ENCODE peak calls at places on chromosomes 11 and 22, in four cellular contexts. X, Q, M and J are unnamed samples.

GRCh38 chr11:112795142-112795815 is 165.9 kb upstream of the NCAM1 start:
- DNase-seq in M (no peak), X (no peak), Q (peak), J (peak)

GRCh38 chr22:32904044-32904443 is 102.5 kb downstream of the TIMP3 start:
- DNase-seq in M (no peak), X (no peak), Q (no peak), J (peak)

GRCh38 chr11:10459029-10459970 is 4.2 kb downstream of the AMPD3 start:
- DNase-seq in X (no peak), Q (no peak), M (no peak), J (no peak)

GRCh38 chr11:21897203-21897602 is 295.7 kb upstream of the ANO5 start:
- DNase-seq in X (no peak), M (no peak), Q (no peak), J (no peak)

GRCh38 chr11:35275808-35276170 is 136.8 kb downstream of the CD44 start:
- DNase-seq in Q (no peak), M (no peak), X (no peak), J (no peak)

GRCh38 chr11:116404143-116404800 is 368.5 kb downstream of the BUD13 start:
- DNase-seq in X (no peak), M (no peak), Q (no peak), J (no peak)

GRCh38 chr11:92758216-92758615 is 211.2 kb upstream of the MTNR1B start:
- DNase-seq in Q (no peak), M (no peak), X (no peak), J (no peak)

GRCh38 chr22:49760630-49761571 is 66.8 kb downstream of the BRD1 start:
- DNase-seq in Q (peak), X (peak), M (no peak), J (no peak)

GRCh38 chr11:131924446-131925240 is 554.2 kb downstream of the NTM start:
- DNase-seq in X (no peak), Q (no peak), M (peak), J (no peak)

GRCh38 chr11:101915811-101916291 is 471 bp downstream of the ANGPTL5 start:
- DNase-seq in X (no peak), Q (no peak), M (peak), J (no peak)

GRCh38 chr22:32836286-32836859 is 34.9 kb downstream of the TIMP3 start:
- DNase-seq in M (no peak), Q (no peak), X (no peak), J (no peak)

GRCh38 chr11:123197711-123198110 is 2.7 kb upstream of the CLMP start:
- DNase-seq in Q (no peak), X (no peak), M (no peak), J (no peak)

GRCh38 chr11:83493918-83494317 is 207.8 kb upstream of the CCDC90B start:
- DNase-seq in M (no peak), Q (peak), X (no peak), J (no peak)

DNA sequence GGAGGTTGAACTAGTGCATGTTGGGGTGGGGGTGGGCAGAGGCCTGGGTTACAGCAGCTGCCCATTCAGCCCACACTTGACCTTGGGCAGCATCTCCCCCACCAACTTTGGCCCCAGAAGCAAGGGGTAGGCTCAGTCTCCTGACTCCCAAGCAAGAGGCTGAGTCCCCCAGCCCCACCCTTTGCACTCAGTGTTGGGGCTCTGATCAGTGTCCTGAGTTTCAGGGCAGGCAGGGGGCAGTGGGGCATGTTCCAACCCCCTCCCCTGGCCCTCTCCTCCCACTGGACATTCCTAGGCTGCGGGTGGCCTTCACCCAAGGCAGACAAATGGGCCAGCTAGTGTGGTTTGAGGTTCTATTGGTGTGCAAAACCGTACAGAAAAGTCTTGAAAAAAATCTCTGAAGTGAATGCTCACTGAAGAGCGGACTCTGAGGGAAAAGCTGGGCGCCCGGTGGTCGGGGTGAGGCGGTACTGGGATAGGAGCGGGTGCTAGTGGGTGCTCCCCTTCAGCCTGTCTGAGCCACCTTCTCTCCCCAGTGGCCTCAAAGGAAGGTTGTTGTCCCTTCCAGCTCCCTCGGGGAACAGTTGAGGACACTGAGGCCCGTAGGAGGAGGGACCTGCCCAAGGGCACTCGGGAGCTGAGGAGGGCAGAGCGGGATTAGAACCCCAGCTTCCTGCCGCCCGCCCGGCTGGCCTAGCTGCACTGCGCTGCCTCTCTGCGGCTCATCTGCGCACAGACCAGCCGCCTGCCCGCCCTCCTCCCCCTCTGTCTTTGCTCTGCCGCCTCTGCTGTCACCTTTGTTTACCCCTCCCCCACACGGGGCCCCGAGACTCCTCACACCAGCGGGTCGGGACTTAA is 4.0 kb downstream of the KCNC1 start:
- DNase-seq in M (no peak), Q (no peak), X (peak), J (no peak)
- TF ChIP-seq POLR2AphosphoS5 in M (no peak), Q (no peak), X (no peak), J (no peak)

DNA sequence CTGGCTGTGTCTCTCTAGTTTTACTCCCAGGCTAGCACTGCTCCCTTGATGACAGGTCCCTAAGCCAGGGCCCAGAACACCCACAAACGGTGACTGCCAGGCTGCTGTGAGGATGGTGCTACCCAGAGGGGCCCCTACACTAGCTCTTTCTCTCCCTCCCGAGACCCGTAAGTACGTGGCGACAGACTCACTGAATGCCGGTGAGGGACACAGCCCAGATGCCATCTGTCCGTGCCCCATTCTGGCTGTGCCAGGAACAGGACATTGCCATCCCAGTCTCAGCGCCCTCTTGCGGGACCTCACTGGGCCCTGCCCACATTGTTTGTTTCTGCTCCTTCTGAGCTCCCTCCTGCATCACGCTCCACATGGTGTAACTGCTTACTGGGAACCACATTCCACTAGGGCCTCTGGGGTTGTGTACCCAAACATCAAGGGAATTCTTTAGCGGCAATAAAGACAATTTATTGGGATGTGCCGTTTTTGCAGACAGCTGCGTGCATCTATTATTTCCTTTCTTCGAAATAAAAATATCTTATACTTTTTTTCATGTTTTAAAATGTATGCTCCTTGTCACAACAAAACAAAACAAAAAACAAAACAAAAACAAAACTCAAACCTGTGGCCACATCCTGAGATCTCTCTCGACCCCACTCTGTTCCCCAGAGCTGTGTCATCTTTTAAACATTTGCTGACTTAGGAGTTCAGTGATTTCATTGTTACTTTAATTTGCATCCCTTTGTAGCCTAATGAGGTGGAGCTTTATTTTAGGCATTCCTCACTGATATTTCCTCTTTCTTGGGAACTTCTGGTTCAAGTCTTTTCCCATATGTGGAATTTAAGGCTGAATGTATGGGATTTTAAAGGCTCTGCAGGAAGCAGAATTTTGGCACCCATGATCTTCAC is 4.4 kb upstream of the TPCN2 start:
- DNase-seq in M (peak), Q (peak), X (peak), J (peak)
- TF ChIP-seq POLR2AphosphoS5 in M (no peak), Q (peak), X (no peak), J (peak)

DNA sequence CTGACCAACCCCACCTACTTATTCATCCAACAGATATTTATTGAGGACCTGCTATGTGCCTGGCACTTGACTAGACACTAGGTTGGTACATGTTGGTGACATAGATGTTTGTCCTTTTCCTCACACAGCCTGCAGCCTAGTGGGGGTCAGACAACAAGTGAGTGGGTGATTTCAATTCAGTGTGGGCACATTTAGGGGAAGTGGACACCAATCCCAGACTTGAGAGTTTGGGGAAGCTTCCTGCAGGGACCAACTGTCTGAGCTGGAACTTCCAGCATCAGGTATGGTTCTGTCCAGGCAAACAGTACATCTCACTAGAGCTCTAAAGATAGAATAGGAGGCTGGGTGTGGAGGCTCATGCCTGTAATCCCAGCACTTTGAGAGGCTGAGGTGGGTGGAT is 5.8 kb upstream of the BCL9L start:
- DNase-seq in X (no peak), Q (no peak), M (no peak), J (no peak)
- TF ChIP-seq POLR2AphosphoS5 in X (no peak), Q (no peak), M (no peak), J (no peak)

DNA sequence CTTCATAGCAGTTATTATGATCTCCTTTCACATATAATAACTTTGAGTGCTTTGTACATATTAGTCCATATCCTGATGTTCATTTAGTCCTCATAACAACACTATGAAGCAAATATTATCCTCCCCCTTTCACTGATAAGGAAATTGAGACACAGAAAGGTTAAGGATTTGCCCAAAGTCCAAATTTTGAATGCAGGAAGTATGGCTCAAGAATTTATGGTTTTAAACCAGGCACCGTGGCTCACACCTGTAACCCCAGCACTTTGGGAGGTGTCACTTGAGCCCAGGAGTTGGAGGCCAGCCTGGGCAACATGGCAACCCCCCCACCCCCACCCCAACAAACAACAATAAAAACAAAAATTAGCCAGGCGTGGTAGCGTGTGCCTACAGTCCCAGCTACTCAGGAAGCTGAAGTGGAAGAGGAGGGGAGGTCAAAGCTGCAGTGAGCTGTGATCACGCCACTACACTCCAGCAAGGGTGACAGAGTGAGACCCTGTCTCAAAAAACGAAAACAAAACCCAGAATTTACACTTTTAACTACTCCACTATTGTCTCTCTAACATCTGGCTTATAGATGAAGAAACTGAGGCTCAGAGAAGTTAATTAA is 8.6 kb downstream of the CCDC34 start:
- DNase-seq in M (no peak), X (no peak), Q (no peak), J (no peak)
- TF ChIP-seq POLR2AphosphoS5 in M (no peak), X (no peak), Q (no peak), J (no peak)

GRCh38 chr11:65524747-65525658 is at the start of gene SCYL1:
- DNase-seq in Q (peak), X (no peak), M (peak), J (peak)
- TF ChIP-seq POLR2AphosphoS5 in Q (peak), X (no peak), M (peak), J (peak)